ENCODE peak calls at places on chromosome 15, in five cellular contexts. One of them, this sample, is unnamed.

GRCh38 chr15:68442041-68442440 is 10.1 kb upstream of the ITGA11 start:
- DNase-seq in lung microvascular endothelial cell: peak
- DNase-seq in stimulated activated effector memory CD8-positive, alpha-beta T cell treated with anti-CD3 and anti-CD28 coated beads, Interleukin-12 subunit alpha, Interleukin-12 subunit beta, amount 100 ng/mL, for 72 hours: no peak
- DNase-seq in NCI-H774: no peak
- DNase-seq in iris pigment epithelial cell: no peak
- DNase-seq in this sample: no peak

GRCh38 chr15:45442497-45443135 is 64.3 kb upstream of the GATM start:
- DNase-seq in iris pigment epithelial cell: peak
- DNase-seq in NCI-H774: no peak
- DNase-seq in stimulated activated effector memory CD8-positive, alpha-beta T cell treated with anti-CD3 and anti-CD28 coated beads, Interleukin-12 subunit alpha, Interleukin-12 subunit beta, amount 100 ng/mL, for 72 hours: no peak
- DNase-seq in lung microvascular endothelial cell: no peak
- DNase-seq in this sample: no peak

GRCh38 chr15:68679161-68679560 is 100.4 kb downstream of the CORO2B start:
- DNase-seq in iris pigment epithelial cell: no peak
- DNase-seq in NCI-H774: no peak
- DNase-seq in stimulated activated effector memory CD8-positive, alpha-beta T cell treated with anti-CD3 and anti-CD28 coated beads, Interleukin-12 subunit alpha, Interleukin-12 subunit beta, amount 100 ng/mL, for 72 hours: no peak
- DNase-seq in lung microvascular endothelial cell: no peak
- DNase-seq in this sample: no peak

GRCh38 chr15:51030649-51031316 is 63.9 kb downstream of the TNFAIP8L3 start:
- DNase-seq in NCI-H774: no peak
- DNase-seq in iris pigment epithelial cell: peak
- DNase-seq in stimulated activated effector memory CD8-positive, alpha-beta T cell treated with anti-CD3 and anti-CD28 coated beads, Interleukin-12 subunit alpha, Interleukin-12 subunit beta, amount 100 ng/mL, for 72 hours: no peak
- DNase-seq in lung microvascular endothelial cell: peak
- DNase-seq in this sample: no peak

GRCh38 chr15:59013246-59013645 is 25.8 kb downstream of the RNF111 start:
- DNase-seq in iris pigment epithelial cell: no peak
- DNase-seq in stimulated activated effector memory CD8-positive, alpha-beta T cell treated with anti-CD3 and anti-CD28 coated beads, Interleukin-12 subunit alpha, Interleukin-12 subunit beta, amount 100 ng/mL, for 72 hours: no peak
- DNase-seq in lung microvascular endothelial cell: no peak
- DNase-seq in NCI-H774: no peak
- DNase-seq in this sample: no peak

GRCh38 chr15:97126556-97127233 is 796.2 kb downstream of the NR2F2 start:
- DNase-seq in lung microvascular endothelial cell: no peak
- DNase-seq in NCI-H774: no peak
- DNase-seq in stimulated activated effector memory CD8-positive, alpha-beta T cell treated with anti-CD3 and anti-CD28 coated beads, Interleukin-12 subunit alpha, Interleukin-12 subunit beta, amount 100 ng/mL, for 72 hours: no peak
- DNase-seq in iris pigment epithelial cell: no peak
- DNase-seq in this sample: no peak

GRCh38 chr15:59941612-59942011 is 62.5 kb upstream of the FOXB1 start:
- DNase-seq in stimulated activated effector memory CD8-positive, alpha-beta T cell treated with anti-CD3 and anti-CD28 coated beads, Interleukin-12 subunit alpha, Interleukin-12 subunit beta, amount 100 ng/mL, for 72 hours: no peak
- DNase-seq in iris pigment epithelial cell: peak
- DNase-seq in NCI-H774: no peak
- DNase-seq in lung microvascular endothelial cell: no peak
- DNase-seq in this sample: no peak

GRCh38 chr15:57156210-57156887 is 220.0 kb upstream of the CGNL1 start:
- DNase-seq in stimulated activated effector memory CD8-positive, alpha-beta T cell treated with anti-CD3 and anti-CD28 coated beads, Interleukin-12 subunit alpha, Interleukin-12 subunit beta, amount 100 ng/mL, for 72 hours: no peak
- DNase-seq in lung microvascular endothelial cell: no peak
- DNase-seq in NCI-H774: no peak
- DNase-seq in iris pigment epithelial cell: no peak
- DNase-seq in this sample: no peak

GRCh38 chr15:76339302-76340197 is 3.0 kb downstream of the ISL2 start:
- DNase-seq in lung microvascular endothelial cell: peak
- DNase-seq in NCI-H774: no peak
- DNase-seq in stimulated activated effector memory CD8-positive, alpha-beta T cell treated with anti-CD3 and anti-CD28 coated beads, Interleukin-12 subunit alpha, Interleukin-12 subunit beta, amount 100 ng/mL, for 72 hours: no peak
- DNase-seq in iris pigment epithelial cell: no peak
- DNase-seq in this sample: no peak

GRCh38 chr15:60656491-60657284 is 177.7 kb upstream of the ICE2 start:
- DNase-seq in NCI-H774: no peak
- DNase-seq in lung microvascular endothelial cell: no peak
- DNase-seq in stimulated activated effector memory CD8-positive, alpha-beta T cell treated with anti-CD3 and anti-CD28 coated beads, Interleukin-12 subunit alpha, Interleukin-12 subunit beta, amount 100 ng/mL, for 72 hours: no peak
- DNase-seq in iris pigment epithelial cell: peak
- DNase-seq in this sample: no peak

GRCh38 chr15:29162411-29162810 is 107.2 kb downstream of the NSMCE3 start:
- DNase-seq in iris pigment epithelial cell: no peak
- DNase-seq in lung microvascular endothelial cell: no peak
- DNase-seq in NCI-H774: no peak
- DNase-seq in stimulated activated effector memory CD8-positive, alpha-beta T cell treated with anti-CD3 and anti-CD28 coated beads, Interleukin-12 subunit alpha, Interleukin-12 subunit beta, amount 100 ng/mL, for 72 hours: no peak
- DNase-seq in this sample: no peak

GRCh38 chr15:66725468-66725785 is 23.4 kb downstream of the SMAD6 start:
- DNase-seq in NCI-H774: no peak
- DNase-seq in lung microvascular endothelial cell: no peak
- DNase-seq in stimulated activated effector memory CD8-positive, alpha-beta T cell treated with anti-CD3 and anti-CD28 coated beads, Interleukin-12 subunit alpha, Interleukin-12 subunit beta, amount 100 ng/mL, for 72 hours: no peak
- DNase-seq in iris pigment epithelial cell: no peak
- DNase-seq in this sample: no peak

GRCh38 chr15:96544162-96544756 is 213.8 kb downstream of the NR2F2 start:
- DNase-seq in NCI-H774: no peak
- DNase-seq in lung microvascular endothelial cell: no peak
- DNase-seq in stimulated activated effector memory CD8-positive, alpha-beta T cell treated with anti-CD3 and anti-CD28 coated beads, Interleukin-12 subunit alpha, Interleukin-12 subunit beta, amount 100 ng/mL, for 72 hours: no peak
- DNase-seq in iris pigment epithelial cell: no peak
- DNase-seq in this sample: no peak

GRCh38 chr15:71666723-71667122 is 143.6 kb upstream of the NR2E3 start:
- DNase-seq in iris pigment epithelial cell: peak
- DNase-seq in lung microvascular endothelial cell: no peak
- DNase-seq in NCI-H774: no peak
- DNase-seq in stimulated activated effector memory CD8-positive, alpha-beta T cell treated with anti-CD3 and anti-CD28 coated beads, Interleukin-12 subunit alpha, Interleukin-12 subunit beta, amount 100 ng/mL, for 72 hours: no peak
- DNase-seq in this sample: no peak

GRCh38 chr15:89647191-89647851 is 7.9 kb downstream of the KIF7 start:
- DNase-seq in lung microvascular endothelial cell: peak
- DNase-seq in iris pigment epithelial cell: peak
- DNase-seq in stimulated activated effector memory CD8-positive, alpha-beta T cell treated with anti-CD3 and anti-CD28 coated beads, Interleukin-12 subunit alpha, Interleukin-12 subunit beta, amount 100 ng/mL, for 72 hours: peak
- DNase-seq in NCI-H774: peak
- DNase-seq in this sample: no peak

GRCh38 chr15:87941606-87942005 is 314.9 kb downstream of the NTRK3 start:
- DNase-seq in iris pigment epithelial cell: no peak
- DNase-seq in NCI-H774: no peak
- DNase-seq in stimulated activated effector memory CD8-positive, alpha-beta T cell treated with anti-CD3 and anti-CD28 coated beads, Interleukin-12 subunit alpha, Interleukin-12 subunit beta, amount 100 ng/mL, for 72 hours: no peak
- DNase-seq in lung microvascular endothelial cell: no peak
- DNase-seq in this sample: no peak

GRCh38 chr15:90809536-90809935 is 58.9 kb upstream of the FURIN start:
- DNase-seq in lung microvascular endothelial cell: no peak
- DNase-seq in NCI-H774: no peak
- DNase-seq in stimulated activated effector memory CD8-positive, alpha-beta T cell treated with anti-CD3 and anti-CD28 coated beads, Interleukin-12 subunit alpha, Interleukin-12 subunit beta, amount 100 ng/mL, for 72 hours: no peak
- DNase-seq in iris pigment epithelial cell: no peak
- DNase-seq in this sample: no peak

GRCh38 chr15:71069693-71070092 is 45.6 kb upstream of the THSD4 start:
- DNase-seq in NCI-H774: no peak
- DNase-seq in lung microvascular endothelial cell: no peak
- DNase-seq in iris pigment epithelial cell: no peak
- DNase-seq in stimulated activated effector memory CD8-positive, alpha-beta T cell treated with anti-CD3 and anti-CD28 coated beads, Interleukin-12 subunit alpha, Interleukin-12 subunit beta, amount 100 ng/mL, for 72 hours: no peak
- DNase-seq in this sample: no peak

GRCh38 chr15:59647085-59647484 is 10.2 kb downstream of the GTF2A2 start:
- DNase-seq in lung microvascular endothelial cell: no peak
- DNase-seq in NCI-H774: no peak
- DNase-seq in iris pigment epithelial cell: no peak
- DNase-seq in stimulated activated effector memory CD8-positive, alpha-beta T cell treated with anti-CD3 and anti-CD28 coated beads, Interleukin-12 subunit alpha, Interleukin-12 subunit beta, amount 100 ng/mL, for 72 hours: no peak
- DNase-seq in this sample: no peak

This sample was measured in glomerular endothelial cell.